ENCODE peak calls at places on chromosomes 7 and 10, in five cellular contexts. N is neural progenitor cell, T is MM.1S, A is PC-3, J is PC-9. S is an unnamed sample.

GRCh38 chr10:109178576-109178975 is 744.7 kb downstream of the XPNPEP1 start:
- DNase-seq in N (no peak), T (no peak), A (no peak), J (no peak), S (peak)

GRCh38 chr7:116500071-116500853 is 724 bp downstream of the CAV2 start:
- DNase-seq in N (peak), T (peak), A (peak), J (peak), S (peak)

GRCh38 chr7:99737726-99738125 is 2.7 kb upstream of the CYP3A7 start:
- DNase-seq in N (no peak), T (no peak), A (no peak), J (no peak), S (peak)

GRCh38 chr10:8665322-8665721 is 610.8 kb downstream of the GATA3 start:
- DNase-seq in N (no peak), T (no peak), A (no peak), J (no peak), S (no peak)

GRCh38 chr7:13476881-13477444 is 512.5 kb downstream of the ETV1 start:
- DNase-seq in N (peak), T (peak), A (peak), J (no peak), S (peak)

GRCh38 chr10:72918352-72918751 is 24.8 kb downstream of the OIT3 start:
- DNase-seq in N (no peak), T (no peak), A (no peak), J (no peak), S (no peak)

GRCh38 chr7:89623018-89623672 is 531.1 kb upstream of the STEAP1 start:
- DNase-seq in N (peak), T (peak), A (peak), J (no peak), S (peak)

GRCh38 chr7:99473315-99473596 is 566 bp downstream of the ZNF789 start:
- DNase-seq in N (peak), T (peak), A (peak), J (peak), S (peak)

GRCh38 chr7:1395211-1396070 is 63.8 kb downstream of the MICALL2 start:
- DNase-seq in N (no peak), T (no peak), A (no peak), J (no peak), S (peak)

GRCh38 chr7:81333536-81333935 is 414.7 kb upstream of the SEMA3C start:
- DNase-seq in N (no peak), T (no peak), A (no peak), J (no peak), S (no peak)

GRCh38 chr10:117546020-117546629 is 3.6 kb downstream of the EMX2 start:
- DNase-seq in N (no peak), T (no peak), A (no peak), J (no peak), S (no peak)

GRCh38 chr10:117543245-117543998 is 876 bp downstream of the EMX2 start:
- DNase-seq in N (peak), T (no peak), A (no peak), J (no peak), S (peak)

GRCh38 chr10:117543999-117544728 is 1.6 kb downstream of the EMX2 start:
- DNase-seq in N (peak), T (no peak), A (no peak), J (no peak), S (no peak)

GRCh38 chr10:117545141-117546019 is 2.8 kb downstream of the EMX2 start:
- DNase-seq in N (peak), T (no peak), A (no peak), J (no peak), S (no peak)

GRCh38 chr10:117544729-117545140 is 2.2 kb downstream of the EMX2 start:
- DNase-seq in N (peak), T (no peak), A (no peak), J (no peak), S (no peak)
- TF ChIP-seq EZH2 in N (no peak), T (no peak), A (no peak), J (no peak), S (no peak)

DNA sequence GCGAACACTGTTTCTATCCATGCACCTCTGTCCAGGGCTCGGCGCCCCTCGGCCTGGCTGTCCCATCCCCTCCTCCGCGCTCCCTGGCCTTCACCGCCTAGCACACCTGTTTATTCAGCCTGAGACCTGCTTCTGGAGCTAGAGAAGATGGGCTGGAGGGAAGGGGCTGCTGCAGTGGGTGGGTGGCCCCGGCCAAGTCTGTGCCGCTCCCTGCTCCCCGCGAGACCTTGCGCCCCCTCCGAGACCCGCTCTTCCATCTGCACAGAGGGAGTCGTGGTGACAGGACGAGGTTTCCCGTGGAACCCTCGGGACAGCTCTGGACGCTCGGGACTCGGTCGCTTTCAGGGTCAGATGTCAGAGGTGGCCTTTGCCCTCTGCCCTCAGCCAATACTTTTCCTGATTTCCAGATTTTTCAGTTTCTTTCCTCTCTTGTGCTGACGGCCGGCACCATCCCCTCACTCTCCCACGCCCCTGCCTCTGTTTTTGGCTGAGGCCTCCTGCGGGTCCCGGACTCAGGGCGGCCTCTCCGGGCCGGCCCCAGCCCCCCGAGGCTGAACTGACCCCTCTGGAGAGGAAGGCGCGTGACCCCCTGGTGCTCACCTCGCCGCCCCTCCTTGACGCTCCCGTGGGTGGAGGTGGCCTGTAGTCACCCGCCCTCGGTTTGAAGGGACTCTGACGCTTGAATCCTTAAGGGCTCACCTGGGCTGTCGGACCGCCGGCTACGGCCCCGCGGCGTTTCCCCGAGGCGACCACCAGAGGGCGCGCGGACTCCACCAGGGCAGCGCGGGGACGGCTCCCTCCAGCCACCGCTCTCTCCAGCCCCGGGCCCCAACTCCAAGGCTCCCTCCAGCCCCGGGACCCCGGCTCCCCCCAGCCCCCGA is 15.6 kb downstream of the SHH start:
- DNase-seq in N (peak), T (peak), A (peak), J (no peak), S (peak)
- H3K4me3 ChIP-seq in N (no peak), T (no peak), A (no peak), J (no peak), S (no peak)

DNA sequence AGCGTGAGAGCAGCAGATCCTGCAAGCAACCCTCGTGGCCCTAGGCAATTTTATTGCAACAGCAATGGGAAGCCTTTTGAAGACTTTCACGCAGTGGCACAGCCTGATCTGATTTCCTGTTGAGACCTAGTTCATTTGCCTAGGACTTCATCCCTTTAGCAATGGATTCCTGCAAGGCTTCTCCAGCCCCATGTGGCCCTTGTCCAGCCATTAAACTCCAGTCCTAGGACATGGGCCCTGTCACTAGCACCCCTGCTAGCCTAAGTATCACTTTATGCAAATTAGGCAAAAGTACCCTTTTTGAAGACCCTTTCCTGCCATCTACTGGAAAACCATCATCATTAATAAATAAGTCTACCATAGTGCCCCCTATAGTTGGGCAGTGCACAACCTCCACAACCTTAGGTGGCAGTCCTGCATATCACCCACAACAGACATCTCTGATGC is 379.4 kb downstream of the GALNT17 start:
- DNase-seq in N (peak), T (no peak), A (no peak), J (no peak), S (no peak)
- TF ChIP-seq CTCF in N (peak), T (peak), A (no peak), J (no peak), S (no peak)

GRCh38 chr10:4825868-4826787 is at the start of gene AKR1E2:
- DNase-seq in N (peak), T (peak), A (no peak), J (no peak), S (peak)
- TF ChIP-seq EZH2 in N (no peak), T (no peak), A (no peak), J (no peak), S (no peak)

GRCh38 chr10:6928531-6929080 is 348.5 kb upstream of the PRKCQ start:
- DNase-seq in N (peak), T (no peak), A (no peak), J (no peak), S (no peak)
- H3K4me3 ChIP-seq in N (no peak), T (peak), A (no peak), J (no peak), S (no peak)

DNA sequence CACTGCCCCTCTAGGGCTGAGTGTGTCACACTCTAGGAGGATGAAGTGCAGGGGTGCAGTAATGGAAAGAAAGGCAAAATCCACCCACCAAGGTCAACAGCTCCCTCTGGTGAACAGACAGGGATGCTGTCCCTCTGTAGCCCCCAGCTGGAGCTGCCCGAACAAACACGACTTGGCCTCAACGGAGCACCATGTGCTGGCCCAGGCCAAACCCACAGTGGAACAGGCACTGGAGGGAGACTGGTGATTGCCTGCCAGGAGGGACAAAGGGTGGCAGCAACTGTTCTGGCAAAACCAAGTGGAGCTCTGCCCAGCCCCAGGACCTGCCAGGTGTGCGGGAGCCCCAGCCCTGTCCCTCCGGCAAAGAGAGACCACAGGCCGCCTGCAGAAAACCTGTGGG is 20.7 kb downstream of the PDIA4 start:
- DNase-seq in N (no peak), T (no peak), A (no peak), J (no peak), S (no peak)
- TF ChIP-seq CTCF in N (peak), T (peak), A (peak), J (peak), S (peak)

GRCh38 chr7:135597926-135598305 is 40.2 kb downstream of the NUP205 start:
- DNase-seq in N (no peak), T (no peak), A (no peak), J (no peak), S (peak)

GRCh38 chr7:135601182-135601581 is 43.5 kb downstream of the NUP205 start:
- DNase-seq in N (no peak), T (no peak), A (no peak), J (no peak), S (no peak)

GRCh38 chr7:135597181-135597925 is 39.6 kb downstream of the NUP205 start:
- DNase-seq in N (no peak), T (no peak), A (no peak), J (no peak), S (peak)

GRCh38 chr7:135602304-135602703 is 44.6 kb downstream of the NUP205 start:
- DNase-seq in N (no peak), T (no peak), A (no peak), J (no peak), S (no peak)

DNA sequence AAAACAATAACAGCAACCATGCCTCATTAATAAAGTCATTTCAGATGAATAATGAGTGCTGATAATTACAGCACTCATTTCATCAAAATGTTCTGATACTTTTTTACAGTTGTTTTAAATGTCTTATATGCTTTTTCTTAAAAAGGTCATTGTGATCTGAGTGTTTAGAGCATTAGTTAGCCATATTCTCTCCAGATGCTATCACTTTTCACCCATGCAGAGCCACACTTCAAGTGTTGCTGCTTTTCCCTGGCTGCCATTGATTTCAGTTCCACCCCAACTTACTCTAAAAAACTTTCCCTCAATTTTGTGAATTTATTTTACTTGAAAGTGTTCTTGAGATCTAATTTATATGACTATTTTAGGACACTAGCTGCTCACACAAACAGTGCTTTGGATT is 41.8 kb downstream of the NUP205 start:
- DNase-seq in N (no peak), T (no peak), A (no peak), J (no peak), S (no peak)
- TF ChIP-seq EZH2 in N (no peak), T (no peak), A (no peak), J (no peak), S (no peak)